ENCODE peak calls at places on chromosome 16, in eight cellular contexts. A is activated B cell treated with CpG ODN at 0.5 μM for 24 hours; P is A673; M is CD4-positive, alpha-beta T cell; X is fibroblast of mammary gland; R is KBM-7; T is NCI-H1092 treated with DMSO at 0.1 percent for 48 hours; V is activated CD4-positive, alpha-beta T cell treated with anti-CD3 and anti-CD28 coated beads, Interleukin-2, amount 50 U/mL, for 24 hours. C is an unnamed sample.

GRCh38 chr16:30665830-30666190 is 7.6 kb downstream of the FBRS start:
- DNase-seq in A (no peak), P (no peak), M (no peak), X (no peak), R (no peak), T (no peak), V (no peak), C (no peak)

GRCh38 chr16:31869511-31870201 is 4.0 kb upstream of the ZNF267 start:
- DNase-seq in A (no peak), P (peak; percentile 51), M (peak; percentile 61), X (peak; percentile 91), R (peak; percentile 93), T (no peak), V (peak; percentile 81), C (peak; percentile 51)

GRCh38 chr16:12497558-12497957 is 306.1 kb downstream of the CPPED1 start:
- DNase-seq in A (no peak), P (no peak), M (no peak), X (no peak), R (no peak), T (no peak), V (no peak), C (no peak)

GRCh38 chr16:56424791-56425438 is 430 bp downstream of the AMFR start:
- DNase-seq in A (peak; percentile 54), P (peak; percentile 54), M (peak; percentile 11), X (peak; percentile 14), R (peak; percentile 20), T (peak; percentile 27), V (no peak), C (peak; percentile 68)

GRCh38 chr16:81798311-81799137 is 19.4 kb downstream of the PLCG2 start:
- DNase-seq in A (peak; percentile 74), P (peak; percentile 84), M (no peak), X (no peak), R (peak; percentile 89), T (no peak), V (no peak), C (no peak)

GRCh38 chr16:75224683-75225082 is 5.9 kb downstream of the CTRB1 start:
- DNase-seq in A (no peak), P (no peak), M (no peak), X (no peak), R (no peak), T (no peak), V (no peak), C (no peak)

GRCh38 chr16:85903576-85903975 is 4.6 kb downstream of the IRF8 start:
- DNase-seq in A (peak; percentile 55), P (no peak), M (no peak), X (no peak), R (no peak), T (no peak), V (no peak), C (no peak)

GRCh38 chr16:80804451-80805383 is at the start of gene CDYL2:
- DNase-seq in A (peak; percentile 55), P (peak; percentile 11), M (peak; percentile 42), X (no peak), R (no peak), T (no peak), V (no peak), C (peak; percentile 96)